ENCODE peak calls at places on chromosome 17, in nine cellular contexts. U is cardiac muscle cell, I is colonic mucosa, Z is IMR-90, R is A673, L is transverse colon, A is left ventricle myocardium inferior, S is mammary epithelial cell, M is A549. N is an unnamed sample.

GRCh38 chr17:37294888-37295287 is 80.9 kb upstream of the C17orf78 start:
- DNase-seq in U (no peak), I (no peak), Z (no peak), R (no peak), L (no peak), A (no peak), S (no peak), M (no peak), N (no peak)

GRCh38 chr17:43723697-43724359 is 34.8 kb downstream of the SOST start:
- DNase-seq in U (peak), I (no peak), Z (peak), R (peak), L (no peak), A (no peak), S (peak), M (peak), N (peak)

GRCh38 chr17:47997595-47997994 is 26.7 kb downstream of the CDK5RAP3 start:
- DNase-seq in U (no peak), I (no peak), Z (no peak), R (no peak), L (no peak), A (no peak), S (no peak), M (no peak), N (peak)

GRCh38 chr17:65656390-65657250 is 95.2 kb upstream of the AXIN2 start:
- DNase-seq in U (peak), I (no peak), Z (peak), R (no peak), L (no peak), A (no peak), S (no peak), M (peak), N (no peak)

GRCh38 chr17:32279933-32280716 is 14.5 kb downstream of the RHBDL3 start:
- DNase-seq in U (no peak), I (no peak), Z (no peak), R (no peak), L (no peak), A (no peak), S (no peak), M (no peak), N (peak)

GRCh38 chr17:77279448-77280303 is 138.9 kb downstream of the SEC14L1 start:
- DNase-seq in U (peak), I (peak), Z (peak), R (no peak), L (peak), A (no peak), S (peak), M (no peak), N (no peak)

GRCh38 chr17:47970725-47971511 is at the start of gene CDK5RAP3:
- DNase-seq in U (peak), I (peak), Z (peak), R (peak), L (peak), A (peak), S (peak), M (peak), N (peak)

GRCh38 chr17:37820313-37821024 is 75.6 kb upstream of the HNF1B start:
- DNase-seq in U (no peak), I (no peak), Z (no peak), R (no peak), L (no peak), A (no peak), S (no peak), M (no peak), N (no peak)

GRCh38 chr17:48761114-48761513 is 32.6 kb upstream of the HOXB13 start:
- DNase-seq in U (no peak), I (no peak), Z (no peak), R (no peak), L (no peak), A (no peak), S (no peak), M (no peak), N (no peak)

GRCh38 chr17:66541461-66542182 is 239.2 kb downstream of the PRKCA start:
- DNase-seq in U (peak), I (peak), Z (no peak), R (peak), L (no peak), A (no peak), S (peak), M (no peak), N (peak)

GRCh38 chr17:70407501-70407900 is 238.2 kb downstream of the KCNJ2 start:
- DNase-seq in U (peak), I (no peak), Z (peak), R (no peak), L (no peak), A (no peak), S (peak), M (no peak), N (no peak)

GRCh38 chr17:72259977-72260376 is 139.2 kb downstream of the SOX9 start:
- DNase-seq in U (no peak), I (peak), Z (no peak), R (no peak), L (peak), A (no peak), S (no peak), M (no peak), N (no peak)

GRCh38 chr17:7855643-7856080 is 796 bp downstream of the TMEM88 start:
- DNase-seq in U (no peak), I (no peak), Z (no peak), R (no peak), L (no peak), A (no peak), S (no peak), M (no peak), N (no peak)

GRCh38 chr17:59763861-59764260 is 56.4 kb downstream of the VMP1 start:
- DNase-seq in U (peak), I (no peak), Z (peak), R (no peak), L (no peak), A (no peak), S (peak), M (peak), N (no peak)

GRCh38 chr17:76690596-76691280 is 20.0 kb downstream of the MXRA7 start:
- DNase-seq in U (no peak), I (no peak), Z (no peak), R (no peak), L (no peak), A (no peak), S (no peak), M (no peak), N (peak)

GRCh38 chr17:980406-981291 is 1.1 kb upstream of the NXN start:
- DNase-seq in U (peak), I (peak), Z (peak), R (peak), L (peak), A (peak), S (peak), M (peak), N (peak)

GRCh38 chr17:41812176-41813038 is at the start of gene FKBP10:
- DNase-seq in U (peak), I (peak), Z (peak), R (peak), L (peak), A (peak), S (peak), M (peak), N (peak)

GRCh38 chr17:27601975-27602302 is 29.0 kb upstream of the LGALS9 start:
- DNase-seq in U (no peak), I (no peak), Z (no peak), R (no peak), L (no peak), A (no peak), S (no peak), M (no peak), N (no peak)

GRCh38 chr17:16980813-16981731 is 9.2 kb upstream of the TNFRSF13B start:
- DNase-seq in U (no peak), I (peak), Z (no peak), R (no peak), L (peak), A (no peak), S (peak), M (no peak), N (no peak)

DNA sequence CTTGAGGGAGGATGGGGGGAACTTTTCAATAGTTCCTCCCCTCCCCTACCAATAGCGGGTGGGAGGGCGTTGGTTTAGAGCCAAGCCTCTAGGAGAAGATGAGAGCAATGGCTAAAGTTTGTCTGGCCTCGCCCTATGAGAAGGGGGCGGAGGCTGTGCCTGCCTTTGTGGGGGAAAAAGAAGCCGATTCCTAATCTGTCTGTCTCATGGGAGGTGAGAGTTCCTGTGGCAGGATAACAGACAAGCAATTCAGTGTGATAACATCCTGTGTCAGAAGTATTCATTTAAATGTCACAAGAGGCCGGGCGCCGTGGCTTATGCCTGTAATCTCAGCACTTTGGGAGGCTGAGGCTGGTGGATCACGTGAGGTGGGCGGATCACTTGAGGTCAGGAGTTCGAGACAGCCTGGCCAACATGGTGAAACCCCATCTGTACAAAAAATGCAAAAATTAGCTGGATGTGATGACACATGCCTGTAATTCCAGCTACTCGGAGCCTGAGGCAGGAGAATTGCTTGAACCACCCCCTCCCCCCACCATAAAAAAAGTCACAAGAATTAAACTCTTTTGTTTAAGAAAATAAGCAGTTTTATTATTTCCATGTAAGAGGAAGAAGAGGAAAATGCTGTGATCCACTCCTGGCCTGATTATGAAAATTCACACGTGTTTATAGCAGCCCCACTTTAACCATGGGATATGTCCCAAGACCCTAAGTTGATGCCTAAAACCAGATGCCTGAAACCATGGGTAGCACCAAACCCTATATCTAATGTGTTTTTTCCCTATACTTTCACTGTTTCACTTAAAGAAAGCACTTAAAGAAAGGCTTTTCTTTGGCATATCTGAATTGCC is 1.7 kb downstream of the SLFN5 start:
- DNase-seq in U (peak), I (peak), Z (peak), R (peak), L (peak), A (peak), S (peak), M (peak), N (peak)
- H3K27ac ChIP-seq in U (no peak), I (peak), Z (peak), R (peak), L (peak), A (peak), S (peak), M (peak), N (peak)

DNA sequence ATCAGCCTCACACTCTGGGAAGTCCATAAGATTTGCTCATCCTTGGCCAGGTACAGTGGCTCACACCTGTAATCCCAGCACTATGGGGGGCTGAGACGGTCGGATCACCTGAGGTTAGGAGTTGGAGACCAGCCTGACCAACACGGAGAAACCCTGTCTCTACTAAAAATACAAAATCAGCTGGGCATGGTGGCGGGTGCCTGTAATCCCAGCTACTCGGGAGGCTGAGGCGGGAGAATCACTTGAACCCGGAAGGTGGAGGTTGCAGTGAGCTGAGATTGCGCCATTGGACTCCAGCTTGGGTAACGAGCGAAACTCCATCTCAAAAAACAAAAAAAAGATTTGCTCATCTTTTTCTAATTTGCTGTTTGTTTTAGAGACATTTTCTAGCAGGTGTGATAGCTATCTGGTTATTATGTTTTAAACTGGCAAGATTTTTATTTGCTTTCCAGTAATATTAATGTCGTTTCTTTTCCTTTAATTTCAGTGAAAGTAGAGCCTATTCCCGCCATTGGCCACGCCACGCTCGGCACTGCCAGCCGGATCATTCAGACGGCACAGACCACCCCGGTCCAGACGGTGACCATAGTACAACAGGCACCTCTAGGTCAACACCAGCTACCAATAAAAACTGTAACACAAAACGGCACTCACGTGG is 61.5 kb downstream of the WDR45B start:
- DNase-seq in U (no peak), I (no peak), Z (no peak), R (no peak), L (no peak), A (no peak), S (no peak), M (no peak), N (no peak)
- H3K4me3 ChIP-seq in U (no peak), I (no peak), Z (no peak), R (no peak), L (no peak), A (no peak), S (no peak), M (no peak), N (no peak)

GRCh38 chr17:13545941-13546340 is 55.8 kb downstream of the HS3ST3A1 start:
- DNase-seq in U (no peak), I (no peak), Z (no peak), R (no peak), L (no peak), A (no peak), S (no peak), M (no peak), N (no peak)

GRCh38 chr17:13544292-13544691 is 57.4 kb downstream of the HS3ST3A1 start:
- DNase-seq in U (peak), I (no peak), Z (peak), R (no peak), L (peak), A (no peak), S (peak), M (peak), N (peak)

GRCh38 chr17:13544755-13545154 is 57.0 kb downstream of the HS3ST3A1 start:
- DNase-seq in U (peak), I (no peak), Z (peak), R (no peak), L (no peak), A (no peak), S (no peak), M (no peak), N (no peak)

GRCh38 chr17:13550291-13550690 is 51.4 kb downstream of the HS3ST3A1 start:
- DNase-seq in U (no peak), I (no peak), Z (peak), R (no peak), L (no peak), A (no peak), S (peak), M (no peak), N (no peak)
- H3K27ac ChIP-seq in U (no peak), I (no peak), Z (no peak), R (no peak), L (no peak), A (no peak), S (no peak), M (no peak), N (no peak)

DNA sequence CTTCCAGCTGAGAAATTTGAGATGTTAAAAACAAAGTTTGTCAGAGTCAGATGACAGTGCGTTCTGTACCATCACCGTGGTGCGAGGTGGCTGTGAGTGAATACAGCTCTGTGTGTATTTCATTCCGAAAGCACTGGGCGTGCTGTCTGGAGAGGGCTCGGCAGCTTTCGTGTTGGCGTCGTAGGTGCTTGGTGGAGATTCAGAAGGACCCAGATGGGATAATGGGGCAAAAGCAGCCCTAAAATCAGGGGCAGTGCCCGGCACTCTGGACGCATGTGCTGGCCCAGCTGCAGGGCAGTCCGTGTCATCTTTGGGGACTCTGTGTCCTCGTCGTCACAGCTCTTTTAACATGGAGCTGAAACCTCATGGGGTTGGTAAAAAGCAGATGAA is 206.4 kb downstream of the RPTOR start:
- DNase-seq in U (no peak), I (no peak), Z (peak), R (no peak), L (no peak), A (no peak), S (no peak), M (no peak), N (no peak)
- H3K4me3 ChIP-seq in U (no peak), I (no peak), Z (no peak), R (no peak), L (no peak), A (no peak), S (no peak), M (no peak), N (no peak)

DNA sequence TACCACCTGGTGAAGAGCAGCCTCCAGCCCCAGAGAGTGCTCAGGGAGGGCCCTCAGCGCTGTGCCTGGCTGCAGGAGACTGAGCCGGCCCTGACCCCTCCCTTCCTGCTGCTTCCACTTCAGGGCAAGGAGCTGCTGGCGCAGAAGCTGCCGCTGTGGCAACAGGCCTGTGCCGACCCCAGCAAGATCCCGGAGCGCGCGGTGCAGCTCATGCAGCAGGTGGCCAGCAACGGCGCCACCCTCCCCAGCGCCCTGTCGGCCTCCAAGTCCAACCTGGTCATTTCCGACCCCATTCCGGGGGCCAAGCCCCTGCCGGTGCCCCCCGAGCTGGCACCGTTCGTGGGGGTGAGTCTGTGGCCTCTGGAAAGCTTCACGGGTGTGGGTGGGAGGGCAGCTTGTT is 61.9 kb upstream of the PVALEF start:
- DNase-seq in U (no peak), I (no peak), Z (no peak), R (no peak), L (no peak), A (no peak), S (no peak), M (no peak), N (no peak)
- H3K27ac ChIP-seq in U (no peak), I (no peak), Z (no peak), R (no peak), L (no peak), A (no peak), S (no peak), M (no peak), N (no peak)

GRCh38 chr17:81715107-81715871 is 3.2 kb downstream of the SLC25A10 start:
- DNase-seq in U (no peak), I (no peak), Z (no peak), R (no peak), L (no peak), A (no peak), S (no peak), M (no peak), N (no peak)

GRCh38 chr17:81713004-81713555 is 996 bp downstream of the SLC25A10 start:
- DNase-seq in U (peak), I (no peak), Z (no peak), R (no peak), L (no peak), A (no peak), S (peak), M (no peak), N (peak)

GRCh38 chr17:81714412-81715106 is 2.5 kb downstream of the SLC25A10 start:
- DNase-seq in U (no peak), I (no peak), Z (no peak), R (no peak), L (no peak), A (no peak), S (no peak), M (no peak), N (no peak)

GRCh38 chr17:81712468-81713003 is 452 bp downstream of the SLC25A10 start:
- DNase-seq in U (peak), I (peak), Z (no peak), R (no peak), L (peak), A (no peak), S (peak), M (peak), N (peak)

DNA sequence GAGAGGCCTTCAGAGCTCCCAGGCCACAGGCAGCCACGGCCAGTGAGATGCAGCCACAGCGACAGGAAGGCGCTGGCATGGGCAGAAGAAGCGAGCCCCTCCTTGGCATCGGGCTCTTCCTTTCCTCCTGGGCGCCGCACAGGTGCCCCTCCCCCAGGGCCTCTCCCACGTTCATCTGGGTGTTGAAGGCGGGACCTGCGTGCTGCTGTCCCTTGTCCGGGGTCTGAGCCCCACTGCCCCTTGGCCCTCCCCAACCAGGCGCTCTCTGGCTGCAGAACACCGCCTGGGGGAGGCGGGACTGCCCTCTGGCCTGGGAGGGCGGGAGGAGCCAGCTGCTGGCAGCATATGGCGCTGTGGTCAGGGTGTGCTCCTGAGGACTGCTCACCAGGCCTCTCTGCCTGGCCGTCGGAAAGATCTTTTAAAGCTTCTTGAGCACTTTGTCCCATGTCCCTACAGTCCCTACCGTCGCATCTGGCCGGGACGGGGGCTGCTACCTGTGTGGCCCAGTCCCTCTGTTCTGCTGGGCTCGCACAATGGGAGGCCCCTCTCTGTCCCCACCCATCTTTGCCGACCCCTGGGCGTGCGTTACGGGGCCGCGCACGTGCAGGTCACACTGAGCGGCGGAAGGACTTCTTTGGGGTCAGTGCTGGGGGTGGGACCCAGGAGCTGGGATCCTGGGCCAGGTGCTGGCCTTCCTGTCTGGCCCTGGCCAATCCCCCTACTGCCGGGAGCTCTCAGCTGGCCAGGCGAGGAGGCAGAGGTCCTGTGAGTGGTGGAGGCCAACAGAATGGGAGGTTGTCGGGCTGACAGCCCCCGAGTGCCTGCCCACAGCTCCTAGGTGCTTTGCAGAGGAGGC is 1.7 kb downstream of the SLC25A10 start:
- DNase-seq in U (no peak), I (peak), Z (no peak), R (no peak), L (peak), A (no peak), S (no peak), M (no peak), N (peak)
- H3K4me3 ChIP-seq in U (no peak), I (peak), Z (no peak), R (peak), L (peak), A (peak), S (peak), M (peak), N (peak)

DNA sequence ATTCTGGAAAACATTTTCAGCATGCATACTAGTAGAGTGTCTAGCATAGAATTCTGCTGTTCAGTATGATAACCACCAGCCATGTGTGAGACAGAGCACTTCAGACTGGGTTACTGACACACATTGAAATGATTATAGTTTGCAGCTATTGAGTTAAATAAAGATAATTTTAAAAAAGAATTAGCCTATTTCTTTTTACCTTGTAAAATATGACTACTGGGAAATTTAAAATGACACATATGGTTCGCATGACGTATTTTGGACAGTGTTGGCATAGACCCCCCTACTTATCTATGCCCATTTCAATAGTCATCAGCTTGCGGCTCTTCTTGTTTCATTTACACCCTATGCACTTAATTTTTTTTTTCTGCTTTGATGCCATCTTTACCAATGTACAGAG is 4.7 kb upstream of the SDK2 start:
- DNase-seq in U (no peak), I (no peak), Z (no peak), R (no peak), L (no peak), A (no peak), S (no peak), M (no peak), N (no peak)
- H3K27ac ChIP-seq in U (no peak), I (no peak), Z (no peak), R (no peak), L (no peak), A (no peak), S (no peak), M (no peak), N (no peak)